ENCODE peak calls at places on chromosome 22, in four cellular contexts. Z is WERI-Rb-1, R is fibroblast of lung, B is right cardiac atrium. G is an unnamed sample.

GRCh38 chr22:24952837-24953293 is 349 bp downstream of the KIAA1671 start:
- DNase-seq in Z (peak; percentile 50), R (peak; percentile 47), B (no peak), G (peak; percentile 78)

GRCh38 chr22:37221424-37222336 is 9.4 kb upstream of the SSTR3 start:
- DNase-seq in Z (no peak), R (no peak), B (no peak), G (peak; percentile 79)

GRCh38 chr22:40213478-40213877 is 35.8 kb downstream of the TNRC6B start:
- DNase-seq in Z (no peak), R (no peak), B (no peak), G (no peak)

GRCh38 chr22:42300286-42301071 is 30.0 kb upstream of the TCF20 start:
- DNase-seq in Z (no peak), R (no peak), B (no peak), G (no peak)

GRCh38 chr22:37148742-37149665 is 712 bp downstream of the IL2RB start:
- DNase-seq in Z (no peak), R (no peak), B (peak; percentile 15), G (peak; percentile 68)

GRCh38 chr22:41873391-41873790 is 40.5 kb downstream of the SREBF2 start:
- DNase-seq in Z (no peak), R (no peak), B (no peak), G (no peak)

GRCh38 chr22:26585104-26585790 is 4.7 kb downstream of the TPST2 start:
- DNase-seq in Z (no peak), R (peak; percentile 80), B (peak; percentile 95), G (peak; percentile 66)

GRCh38 chr22:39647836-39648500 is 77.4 kb downstream of the CACNA1I start:
- DNase-seq in Z (no peak), R (no peak), B (peak; percentile 23), G (no peak)

GRCh38 chr22:24497879-24498278 is 2.7 kb downstream of the UPB1 start:
- DNase-seq in Z (no peak), R (no peak), B (no peak), G (no peak)

GRCh38 chr22:46126853-46127385 is 23.4 kb upstream of the PPARA start:
- DNase-seq in Z (no peak), R (no peak), B (no peak), G (no peak)

GRCh38 chr22:32985899-32986772 is 72.0 kb downstream of the SYN3 start:
- DNase-seq in Z (peak; percentile 79), R (peak; percentile 82), B (peak; percentile 73), G (no peak)

GRCh38 chr22:20061481-20061861 is 18.6 kb upstream of the DGCR8 start:
- DNase-seq in Z (no peak), R (peak; percentile 12), B (peak; percentile 70), G (peak; percentile 85)

GRCh38 chr22:37904572-37905533 is 1.2 kb upstream of the MICALL1 start:
- DNase-seq in Z (peak; percentile 61), R (peak; percentile 99), B (peak; percentile 72), G (no peak)

GRCh38 chr22:26709617-26710390 is 52.4 kb downstream of the MIAT start:
- DNase-seq in Z (no peak), R (peak; percentile 69), B (no peak), G (no peak)

GRCh38 chr22:29524440-29525191 is 28.9 kb downstream of the THOC5 start:
- DNase-seq in Z (peak; percentile 64), R (peak; percentile 11), B (peak; percentile 56), G (peak; percentile 75)

GRCh38 chr22:32660292-32660691 is 141.2 kb upstream of the TIMP3 start:
- DNase-seq in Z (peak; percentile 75), R (peak; percentile 71), B (peak; percentile 90), G (no peak)

GRCh38 chr22:39492186-39492585 is 9.9 kb upstream of the MIEF1 start:
- DNase-seq in Z (no peak), R (no peak), B (no peak), G (no peak)

GRCh38 chr22:44645531-44645930 is 56.5 kb upstream of the PRR5 start:
- DNase-seq in Z (no peak), R (no peak), B (no peak), G (peak; percentile 34)

GRCh38 chr22:31692186-31692886 is 30.3 kb upstream of the PISD start:
- DNase-seq in Z (no peak), R (peak; percentile 31), B (no peak), G (no peak)

GRCh38 chr22:39311592-39312400 is 7.6 kb downstream of the RPL3 start:
- DNase-seq in Z (no peak), R (no peak), B (no peak), G (no peak)

GRCh38 chr22:20636075-20636812 is 128.8 kb downstream of the MED15 start:
- DNase-seq in Z (no peak), R (no peak), B (no peak), G (no peak)

GRCh38 chr22:31230871-31231621 is 18.9 kb downstream of the LIMK2 start:
- DNase-seq in Z (peak; percentile 35), R (peak; percentile 78), B (peak; percentile 72), G (no peak)

GRCh38 chr22:38832005-38832978 is 11.5 kb downstream of the NPTXR start:
- DNase-seq in Z (no peak), R (no peak), B (no peak), G (peak; percentile 63)

GRCh38 chr22:45101828-45102227 is 61.9 kb upstream of the NUP50 start:
- DNase-seq in Z (peak; percentile 78), R (peak; percentile 76), B (peak; percentile 70), G (peak; percentile 79)

GRCh38 chr22:36160499-36160942 is at the start of gene APOL3:
- DNase-seq in Z (no peak), R (peak; percentile 80), B (peak; percentile 94), G (peak; percentile 87)

GRCh38 chr22:43897751-43898261 is 6.0 kb upstream of the PNPLA5 start:
- DNase-seq in Z (no peak), R (peak; percentile 67), B (no peak), G (no peak)

GRCh38 chr22:33796494-33796893 is 123.8 kb downstream of the LARGE1 start:
- DNase-seq in Z (no peak), R (no peak), B (no peak), G (no peak)

GRCh38 chr22:49372111-49372529 is 455.6 kb downstream of the BRD1 start:
- DNase-seq in Z (no peak), R (no peak), B (no peak), G (peak; percentile 60)
- H3K27ac ChIP-seq in Z (peak overlapping the region; percentile 49), R (no peak overlapping the region), B (no peak overlapping the region), G (no peak overlapping the region)

DNA sequence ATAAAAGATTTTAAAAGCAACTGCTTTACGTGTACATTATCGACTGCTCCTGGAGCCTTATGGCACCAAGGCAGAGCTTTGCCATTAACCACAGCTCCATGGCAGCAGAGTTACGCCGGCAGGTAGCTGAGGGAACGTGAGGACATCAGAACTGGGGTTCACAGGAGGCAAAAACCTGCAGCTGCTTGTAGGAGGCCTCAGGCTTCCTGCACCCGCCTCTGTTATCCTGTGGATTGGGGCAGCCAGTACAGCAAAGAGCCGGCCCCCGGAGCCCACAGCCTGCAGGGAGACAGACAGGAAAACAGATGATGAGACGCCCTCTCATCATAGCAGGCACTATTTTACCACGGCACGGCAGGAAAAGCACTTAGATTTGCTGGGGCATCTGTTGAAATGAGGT is 870.2 kb downstream of the TBC1D22A start:
- DNase-seq in Z (no peak), R (no peak), B (no peak), G (no peak)
- H3K4me3 ChIP-seq in Z (no peak overlapping the region), R (no peak overlapping the region), B (no peak overlapping the region), G (no peak overlapping the region)

GRCh38 chr22:17703811-17704210 is 65.3 kb downstream of the BCL2L13 start:
- DNase-seq in Z (no peak), R (peak; percentile 34), B (no peak), G (no peak)

GRCh38 chr22:17706451-17706900 is 67.8 kb downstream of the BID start:
- DNase-seq in Z (no peak), R (peak; percentile 93), B (peak; percentile 49), G (no peak)

GRCh38 chr22:17706947-17707346 is 67.3 kb downstream of the BID start:
- DNase-seq in Z (no peak), R (no peak), B (no peak), G (no peak)

GRCh38 chr22:17707526-17707925 is 66.7 kb downstream of the BID start:
- DNase-seq in Z (no peak), R (peak; percentile 20), B (no peak), G (no peak)

GRCh38 chr22:17705565-17706450 is 67.3 kb downstream of the BCL2L13 start:
- DNase-seq in Z (no peak), R (no peak), B (no peak), G (no peak)
- H3K27ac ChIP-seq in Z (no peak overlapping the region), R (peak overlapping the region; percentile 57), B (no peak overlapping the region), G (peak overlapping the region; percentile 15)

GRCh38 chr22:27848005-27848404 is 46.4 kb upstream of the MN1 start:
- DNase-seq in Z (no peak), R (no peak), B (no peak), G (no peak)
- H3K4me3 ChIP-seq in Z (no peak overlapping the region), R (no peak overlapping the region), B (no peak overlapping the region), G (no peak overlapping the region)